ENCODE peak calls at places on chromosomes 6 and 20, in four cellular contexts. C, J, R and T are unnamed samples.

GRCh38 chr6:51268666-51269065 is 450.0 kb downstream of the TFAP2B start:
- DNase-seq in C (no peak), J (no peak), R (no peak), T (no peak)

GRCh38 chr6:44943541-44943940 is 384.6 kb upstream of the RUNX2 start:
- DNase-seq in C (no peak), J (no peak), R (no peak), T (no peak)

GRCh38 chr6:147192278-147192911 is 11.8 kb upstream of the STXBP5 start:
- DNase-seq in C (no peak), J (no peak), R (no peak), T (no peak)

GRCh38 chr20:6919792-6920468 is 152.4 kb downstream of the BMP2 start:
- DNase-seq in C (no peak), J (no peak), R (no peak), T (no peak)

GRCh38 chr20:4471221-4471620 is 250.5 kb upstream of the PRND start:
- DNase-seq in C (no peak), J (no peak), R (no peak), T (no peak)

GRCh38 chr6:69290116-69290515 is 506.7 kb downstream of the LMBRD1 start:
- DNase-seq in C (no peak), J (no peak), R (no peak), T (no peak)

GRCh38 chr6:31005249-31006020 is 4.8 kb upstream of the MUC22 start:
- DNase-seq in C (no peak), J (no peak), R (no peak), T (no peak)

GRCh38 chr6:43170452-43171283 is at the start of gene SRF:
- DNase-seq in C (peak), J (peak), R (peak), T (peak)

GRCh38 chr20:1171461-1172093 is 13.2 kb downstream of the TMEM74B start:
- DNase-seq in C (no peak), J (peak), R (peak), T (no peak)

GRCh38 chr6:12137480-12137879 is 125.4 kb downstream of the HIVEP1 start:
- DNase-seq in C (no peak), J (no peak), R (no peak), T (no peak)

GRCh38 chr6:13762648-13763441 is 51.2 kb upstream of the RANBP9 start:
- DNase-seq in C (peak), J (no peak), R (peak), T (no peak)

GRCh38 chr6:109002100-109002697 is 92.4 kb downstream of the SESN1 start:
- DNase-seq in C (no peak), J (no peak), R (no peak), T (no peak)

GRCh38 chr6:140256213-140256612 is 881.8 kb upstream of the CITED2 start:
- DNase-seq in C (no peak), J (no peak), R (no peak), T (no peak)

GRCh38 chr6:21005816-21006553 is 471.7 kb downstream of the CDKAL1 start:
- DNase-seq in C (no peak), J (no peak), R (no peak), T (peak)

DNA sequence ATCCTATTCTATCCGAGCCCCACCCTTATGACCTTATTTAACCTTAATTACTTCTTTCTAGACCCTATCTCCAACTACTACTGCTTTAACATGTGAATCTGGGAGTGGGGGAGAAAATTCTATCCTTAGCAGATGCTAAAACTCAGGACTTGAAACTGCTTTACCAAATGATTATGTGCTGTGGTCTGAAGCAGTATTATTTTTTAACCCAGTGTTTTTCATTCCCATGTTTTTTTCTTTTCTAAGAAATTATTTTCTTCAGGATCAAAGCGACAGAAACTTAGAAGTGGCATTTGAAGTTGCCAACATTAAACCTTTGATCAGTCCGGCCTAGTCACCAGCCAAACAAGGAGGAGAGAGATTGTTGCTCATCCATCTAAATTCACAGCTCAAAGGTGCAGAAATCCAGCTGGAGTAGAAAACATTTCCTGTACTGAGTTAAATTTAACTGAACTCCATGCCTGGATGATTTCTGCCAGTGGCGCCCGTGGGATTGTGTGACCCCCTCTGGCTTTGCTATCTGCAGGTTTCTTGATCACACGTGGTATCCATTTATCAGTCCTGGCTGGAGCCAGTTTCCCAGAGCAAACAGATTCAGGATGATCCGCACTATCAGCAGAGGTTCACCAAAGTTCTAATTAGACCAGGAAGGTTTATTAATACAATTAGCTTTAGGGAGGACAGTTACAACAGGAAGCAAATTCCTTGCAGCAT is 300.5 kb downstream of the PLCB1 start:
- DNase-seq in C (no peak), J (peak), R (no peak), T (peak)
- H3K27ac ChIP-seq in C (no peak), J (no peak), R (no peak), T (peak)

GRCh38 chr6:163311830-163312229 is 102.7 kb upstream of the QKI start:
- DNase-seq in C (no peak), J (no peak), R (no peak), T (no peak)

GRCh38 chr6:163310973-163311383 is 103.5 kb upstream of the QKI start:
- DNase-seq in C (no peak), J (no peak), R (no peak), T (no peak)

GRCh38 chr6:163309491-163310026 is 105.0 kb upstream of the QKI start:
- DNase-seq in C (no peak), J (no peak), R (no peak), T (no peak)

GRCh38 chr6:163308629-163309276 is 105.8 kb upstream of the QKI start:
- DNase-seq in C (no peak), J (no peak), R (no peak), T (no peak)

DNA sequence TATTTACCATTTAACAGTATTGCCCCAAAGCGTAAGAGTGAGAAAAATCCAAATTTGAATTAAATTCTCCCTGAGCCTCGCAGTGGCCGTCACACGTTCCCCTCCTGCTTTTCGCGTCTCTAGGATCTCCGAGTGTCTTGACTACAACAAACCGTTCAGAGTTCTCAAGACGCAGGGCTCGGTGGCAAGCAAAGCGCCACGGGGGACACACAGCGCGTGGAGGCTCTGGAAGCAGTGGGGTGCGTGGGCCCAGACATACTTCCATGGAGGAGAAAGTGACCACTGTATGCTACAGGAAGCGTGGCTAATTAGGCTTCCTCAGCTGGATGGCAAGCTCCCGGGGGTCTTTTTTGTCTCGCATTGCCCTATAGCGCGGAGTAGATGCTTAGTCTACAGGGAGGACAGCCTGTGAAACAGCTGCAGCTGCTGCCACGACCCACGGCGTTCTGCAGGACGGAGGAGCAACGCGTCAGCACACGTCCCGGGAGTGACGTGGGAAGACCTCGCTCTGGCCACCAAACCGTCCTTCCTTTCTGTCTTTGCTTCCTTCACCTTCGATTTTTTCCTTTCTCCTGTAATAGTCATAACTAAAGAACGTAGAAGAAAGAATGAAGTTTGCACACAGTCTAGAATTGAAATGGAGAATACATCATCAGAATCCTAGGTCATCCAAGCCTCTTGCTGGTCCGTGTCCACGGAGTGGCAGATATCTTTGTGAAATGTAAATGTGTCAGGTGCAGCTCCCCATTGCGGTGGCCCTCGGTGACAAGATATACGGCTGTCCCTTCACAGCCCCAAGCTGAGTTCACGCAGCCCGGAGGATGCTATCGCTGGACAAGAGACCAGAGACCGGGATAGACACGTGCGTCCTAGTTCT is 104.2 kb upstream of the QKI start:
- DNase-seq in C (no peak), J (no peak), R (no peak), T (no peak)
- H3K27ac ChIP-seq in C (no peak), J (no peak), R (no peak), T (no peak)

GRCh38 chr6:155880905-155881304 is 425.3 kb upstream of the NOX3 start:
- DNase-seq in C (no peak), J (no peak), R (no peak), T (no peak)

GRCh38 chr6:155882527-155883333 is 427.1 kb upstream of the NOX3 start:
- DNase-seq in C (no peak), J (no peak), R (peak), T (no peak)

GRCh38 chr6:155881845-155882526 is 426.3 kb upstream of the NOX3 start:
- DNase-seq in C (no peak), J (no peak), R (no peak), T (no peak)

GRCh38 chr6:155883334-155883731 is 427.7 kb upstream of the NOX3 start:
- DNase-seq in C (no peak), J (no peak), R (no peak), T (no peak)

DNA sequence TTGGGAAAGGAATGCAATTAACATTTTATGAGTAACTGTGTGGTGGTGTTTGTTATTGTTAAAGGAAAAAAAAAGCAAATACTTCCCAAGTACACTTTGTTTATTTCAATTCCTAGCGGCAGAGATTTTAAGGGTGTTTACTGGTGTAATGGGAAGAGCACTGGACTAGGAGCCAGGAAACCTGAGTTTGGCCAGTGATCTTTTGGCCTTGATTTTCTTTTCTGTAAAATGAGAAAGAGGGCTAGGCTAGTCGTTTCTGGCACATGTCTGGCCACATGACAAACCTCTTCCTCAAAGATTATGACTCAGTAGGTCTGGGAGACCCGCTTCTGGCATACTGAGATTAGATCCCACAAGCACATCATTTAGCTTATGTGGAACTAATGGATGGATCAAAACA is 428.1 kb upstream of the NOX3 start:
- DNase-seq in C (no peak), J (no peak), R (no peak), T (no peak)
- H3K27ac ChIP-seq in C (no peak), J (no peak), R (no peak), T (no peak)

GRCh38 chr20:19697415-19697814 is 60.6 kb upstream of the RIN2 start:
- DNase-seq in C (no peak), J (no peak), R (no peak), T (no peak)
- H3K27ac ChIP-seq in C (no peak), J (no peak), R (no peak), T (no peak)

GRCh38 chr6:157239671-157240058 is 83.7 kb downstream of the TMEM242 start:
- DNase-seq in C (no peak), J (no peak), R (no peak), T (no peak)

GRCh38 chr6:157239148-157239547 is 84.2 kb downstream of the TMEM242 start:
- DNase-seq in C (peak), J (no peak), R (no peak), T (no peak)

GRCh38 chr6:157240960-157241311 is 82.4 kb downstream of the TMEM242 start:
- DNase-seq in C (no peak), J (no peak), R (no peak), T (no peak)

GRCh38 chr6:157241411-157241979 is 81.8 kb downstream of the TMEM242 start:
- DNase-seq in C (no peak), J (no peak), R (no peak), T (no peak)

DNA sequence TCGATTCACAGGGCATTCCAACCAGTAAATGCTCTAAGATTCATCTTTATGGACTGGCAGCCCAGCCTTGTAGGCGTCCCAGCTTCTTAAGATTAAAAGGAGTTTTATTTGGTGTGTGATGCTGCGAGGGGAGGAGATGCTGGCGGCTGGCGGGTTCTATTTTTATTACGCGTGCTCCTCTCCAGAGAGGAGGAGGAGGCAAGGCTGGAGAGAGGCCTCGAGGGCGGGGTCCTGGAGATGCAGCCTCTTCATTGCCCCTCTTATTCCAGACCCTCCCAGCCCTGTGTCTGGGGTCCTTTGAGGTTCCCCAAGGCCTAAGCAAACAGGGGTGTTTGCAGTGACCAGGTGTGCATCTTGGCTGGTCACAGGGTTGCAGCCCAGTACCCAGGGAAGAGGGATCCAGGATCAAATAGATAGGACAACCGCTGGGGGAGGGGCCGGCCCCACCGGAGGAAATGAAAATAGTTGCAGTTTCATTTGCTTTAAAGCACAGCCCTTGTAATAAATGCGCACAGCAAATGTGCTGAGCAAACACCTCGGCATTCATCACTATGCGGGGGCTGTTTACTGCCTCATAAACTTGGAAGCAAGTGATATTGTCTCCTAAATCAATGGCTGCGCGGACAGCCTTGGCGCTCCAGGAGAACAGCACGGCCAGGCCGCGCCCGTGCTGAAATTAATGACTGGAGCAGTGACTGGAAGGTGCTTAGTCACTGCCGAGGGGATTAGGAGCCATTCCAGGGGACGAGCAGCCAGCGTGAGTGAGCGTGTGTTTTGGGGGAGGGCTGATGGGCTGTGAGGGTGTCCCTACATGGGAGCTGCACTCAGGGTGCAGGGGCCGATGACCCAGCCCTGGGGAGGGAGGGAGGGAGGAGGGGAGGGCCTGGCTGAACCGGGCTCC is 83.0 kb downstream of the TMEM242 start:
- DNase-seq in C (peak), J (no peak), R (no peak), T (no peak)
- H3K27ac ChIP-seq in C (peak), J (no peak), R (no peak), T (no peak)